ENCODE peak calls at places on chromosomes 7 and 10, in five cellular contexts. B, N, H, S and L are unnamed samples.

GRCh38 chr7:101559586-101559985 is 69.5 kb downstream of the MYL10 start:
- DNase-seq in S (no peak), H (no peak), N (no peak), B (no peak), L (no peak)

GRCh38 chr7:46784746-46785145 is 797.2 kb downstream of the TNS3 start:
- DNase-seq in N (no peak), B (no peak), H (peak; percentile 93), S (no peak), L (no peak)

GRCh38 chr7:30559566-30559965 is 35.1 kb upstream of the GARS1 start:
- DNase-seq in N (no peak), S (no peak), H (no peak), B (no peak), L (no peak)

GRCh38 chr7:17599733-17600685 is 301.6 kb downstream of the AHR start:
- DNase-seq in N (no peak), H (peak; percentile 99), S (no peak), B (no peak), L (no peak)

GRCh38 chr10:48468866-48469511 is 135.9 kb downstream of the ARHGAP22 start:
- DNase-seq in H (no peak), B (no peak), S (no peak), N (peak; percentile 18), L (no peak)

GRCh38 chr7:79414910-79415309 is 38.6 kb downstream of the MAGI2 start:
- DNase-seq in N (no peak), B (no peak), H (no peak), S (no peak), L (no peak)

GRCh38 chr7:90239625-90240228 is 5.2 kb upstream of the CFAP69 start:
- DNase-seq in B (no peak), H (no peak), N (no peak), S (no peak), L (no peak)

GRCh38 chr10:96613565-96613964 is 26.8 kb upstream of the TM9SF3 start:
- DNase-seq in N (no peak), B (no peak), H (no peak), S (no peak), L (no peak)

GRCh38 chr7:158812684-158813083 is 16.6 kb downstream of the ESYT2 start:
- DNase-seq in H (no peak), B (no peak), S (no peak), N (no peak), L (no peak)

GRCh38 chr7:79434098-79434497 is 19.4 kb downstream of the MAGI2 start:
- DNase-seq in S (no peak), B (no peak), H (no peak), N (no peak), L (no peak)

GRCh38 chr10:34474060-34474376 is 341.1 kb downstream of the PARD3 start:
- DNase-seq in B (no peak), H (peak; percentile 52), N (no peak), S (no peak), L (no peak)

GRCh38 chr10:27153855-27154198 is 357 bp downstream of the YME1L1 start:
- DNase-seq in H (no peak), B (no peak), S (peak; percentile 47), N (no peak), L (no peak)

GRCh38 chr10:104080762-104081161 is 4.9 kb downstream of the COL17A1 start:
- DNase-seq in H (no peak), N (no peak), B (no peak), S (peak; percentile 83), L (peak; percentile 26)

GRCh38 chr10:29319205-29319781 is 30.4 kb downstream of the LYZL1 start:
- DNase-seq in N (no peak), H (no peak), B (no peak), S (no peak), L (no peak)

GRCh38 chr10:12360461-12360860 is 11.1 kb downstream of the CAMK1D start:
- DNase-seq in H (no peak), S (no peak), B (no peak), N (no peak), L (no peak)

GRCh38 chr10:107054469-107055156 is 109.9 kb downstream of the SORCS1 start:
- DNase-seq in S (no peak), N (no peak), H (no peak), B (no peak), L (no peak)

GRCh38 chr10:85927952-85928677 is 438.5 kb downstream of the GRID1 start:
- DNase-seq in B (peak; percentile 16), S (no peak), N (no peak), H (no peak), L (no peak)

GRCh38 chr10:57948796-57949195 is 318.9 kb downstream of the IPMK start:
- DNase-seq in S (no peak), B (no peak), H (no peak), N (no peak), L (no peak)

GRCh38 chr10:100890696-100891271 is 22.0 kb upstream of the SLF2 start:
- DNase-seq in S (no peak), H (peak; percentile 89), N (no peak), B (no peak), L (no peak)

GRCh38 chr7:120991570-120991969 is 3.1 kb downstream of the CPED1 start:
- DNase-seq in N (no peak), H (no peak), S (no peak), B (no peak), L (no peak)

GRCh38 chr7:5528815-5529442 is 105.3 kb upstream of the TNRC18 start:
- DNase-seq in S (no peak), N (no peak), B (no peak), H (peak; percentile 33), L (no peak)

GRCh38 chr7:138338361-138338760 is 121.7 kb upstream of the TRIM24 start:
- DNase-seq in S (no peak), H (peak; percentile 68), N (no peak), B (peak; percentile 88), L (no peak)

GRCh38 chr7:123096976-123097375 is 101.5 kb upstream of the TAS2R16 start:
- DNase-seq in B (no peak), S (no peak), N (no peak), H (no peak), L (no peak)

GRCh38 chr10:129771024-129771423 is 193.1 kb downstream of the EBF3 start:
- DNase-seq in B (no peak), S (no peak), N (peak; percentile 13), H (no peak), L (peak; percentile 25)

DNA sequence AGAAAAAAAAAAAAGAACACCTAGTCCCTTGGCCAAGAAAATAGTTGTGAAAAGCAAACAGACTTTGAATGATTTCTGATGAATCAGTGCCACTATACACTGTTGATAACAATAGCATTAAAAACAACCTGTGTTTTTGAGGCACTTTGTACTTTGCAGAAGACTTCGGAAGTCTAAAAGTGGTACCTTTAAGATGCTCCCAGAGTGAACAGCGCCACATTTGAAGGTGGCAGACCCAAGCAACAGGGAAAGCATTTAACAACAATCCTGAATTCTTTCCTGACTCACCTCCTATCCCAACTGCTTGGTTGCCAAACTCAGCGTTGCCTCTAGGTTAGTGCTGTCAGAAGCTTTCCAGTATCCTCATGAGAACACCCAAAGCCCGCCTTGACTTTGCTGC is 102.5 kb upstream of the CCDC6 start:
- DNase-seq in H (peak; percentile 69), B (no peak), N (no peak), S (no peak), L (no peak)
- TF ChIP-seq CTCF in H (no peak), B (no peak), N (no peak), S (no peak), L (peak; percentile 25)

GRCh38 chr7:127389321-127389720 is 3.2 kb downstream of the ZNF800 start:
- DNase-seq in B (no peak), H (no peak), N (no peak), S (no peak), L (no peak)

GRCh38 chr7:127391591-127392181 is 822 bp downstream of the ZNF800 start:
- DNase-seq in S (peak; percentile 56), B (peak; percentile 6), H (no peak), N (peak; percentile 31), L (peak; percentile 47)

GRCh38 chr7:127390186-127390816 is 2.2 kb downstream of the ZNF800 start:
- DNase-seq in B (no peak), S (no peak), N (no peak), H (no peak), L (no peak)

GRCh38 chr7:127392182-127392565 is 334 bp downstream of the ZNF800 start:
- DNase-seq in H (no peak), S (peak; percentile 78), N (no peak), B (peak; percentile 45), L (peak; percentile 46)

DNA sequence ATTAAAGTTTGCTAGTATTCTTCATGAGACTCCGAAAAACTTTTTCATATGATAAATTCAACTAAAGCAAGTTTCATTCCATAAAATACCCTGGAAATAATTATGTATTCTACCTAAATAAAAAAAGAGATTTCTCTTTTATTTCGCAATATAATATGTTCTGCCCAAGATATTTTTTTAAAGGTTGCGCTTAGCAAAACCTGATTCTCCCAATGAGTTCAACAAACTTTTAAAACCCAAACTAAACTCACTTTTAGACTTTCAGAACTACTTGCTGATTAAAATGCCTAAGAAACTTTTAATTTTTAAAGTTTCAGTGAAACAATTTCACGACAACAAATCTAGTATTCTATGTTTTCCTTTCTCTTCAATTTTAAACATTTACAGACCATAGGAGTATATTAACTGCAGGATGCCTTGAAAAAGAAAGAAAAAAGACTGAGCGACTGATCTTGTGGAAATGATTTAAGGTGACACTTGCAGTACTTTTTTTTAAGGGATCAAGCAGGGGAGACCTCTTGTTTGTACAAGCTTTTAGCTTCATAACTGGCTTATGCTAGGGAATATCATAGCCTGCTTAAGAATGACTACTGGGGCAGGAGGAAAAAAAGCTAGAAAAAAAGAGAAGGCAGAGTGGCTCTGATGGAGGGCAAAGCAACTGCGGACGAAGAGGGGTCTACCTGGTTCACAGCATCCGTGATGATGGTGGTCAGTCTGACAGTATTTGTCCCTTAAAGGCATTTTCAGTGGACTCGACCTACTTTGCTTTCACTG is 1.5 kb downstream of the ZNF800 start:
- DNase-seq in H (no peak), N (no peak), B (no peak), S (peak; percentile 27), L (no peak)
- H3K4me1 ChIP-seq in H (peaks cover 22% of the 10 kb centered on the region), N (no peaks in the 10 kb centered on the region), B (peaks cover 13% of the 10 kb centered on the region), S (no peaks in the 10 kb centered on the region), L (no peaks in the 10 kb centered on the region)

GRCh38 chr7:25995893-25996529 is 156.0 kb upstream of the NFE2L3 start:
- DNase-seq in B (no peak), N (no peak), S (no peak), H (no peak), L (peak; percentile 71)
- TF ChIP-seq CTCF in B (no peak), N (peak; percentile 41), S (peak; percentile 33), H (peak; percentile 48), L (peak; percentile 47)

GRCh38 chr10:69361303-69361614 is 55.5 kb downstream of the TACR2 start:
- DNase-seq in B (no peak), N (no peak), H (no peak), S (no peak), L (no peak)

GRCh38 chr10:69363666-69364065 is 53.1 kb downstream of the TACR2 start:
- DNase-seq in S (no peak), B (no peak), H (no peak), N (no peak), L (no peak)

GRCh38 chr10:69364232-69364631 is 52.5 kb downstream of the TACR2 start:
- DNase-seq in B (no peak), N (no peak), H (no peak), S (no peak), L (peak; percentile 41)

GRCh38 chr10:69360485-69361302 is 56.0 kb downstream of the TACR2 start:
- DNase-seq in S (no peak), H (peak; percentile 94), N (no peak), B (peak; percentile 72), L (peak; percentile 75)

DNA sequence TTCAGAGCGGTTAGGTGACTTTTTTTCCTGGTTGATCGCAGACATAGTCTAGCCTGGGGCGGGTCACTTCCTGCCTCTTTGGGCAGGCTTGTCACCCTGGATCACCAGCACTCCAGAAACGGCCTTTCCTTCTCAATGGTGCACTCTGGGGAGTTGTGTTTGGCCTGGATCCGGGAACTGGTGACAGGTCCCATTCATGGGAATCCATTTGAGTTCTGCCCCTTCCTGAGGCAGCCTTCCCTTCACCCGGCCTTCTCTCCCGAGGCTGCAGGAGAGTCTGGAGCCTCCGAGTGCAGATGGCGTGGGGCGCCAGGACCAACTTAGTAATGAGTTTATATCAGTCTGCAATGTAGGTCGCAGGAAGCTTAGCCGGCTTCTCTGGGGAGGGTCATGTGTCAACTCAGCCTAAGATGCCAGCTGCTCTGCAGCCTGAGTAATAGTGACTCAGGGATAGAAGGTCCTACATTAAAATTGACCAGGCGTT is 54.2 kb downstream of the TACR2 start:
- DNase-seq in N (no peak), H (peak; percentile 86), B (peak; percentile 83), S (no peak), L (no peak)
- H3K4me1 ChIP-seq in N (peaks cover 8% of the 10 kb centered on the region), H (peaks cover 50% of the 10 kb centered on the region), B (peaks cover 50% of the 10 kb centered on the region), S (peaks cover 2% of the 10 kb centered on the region), L (peaks cover 13% of the 10 kb centered on the region)